ENCODE peak calls at places on chromosomes 16 and 17, in seven cellular contexts. Y is endothelial cell of umbilical vein; Q is activated CD8-positive, alpha-beta T cell treated with anti-CD3 and anti-CD28 coated beads for 36 hours; R is PC-9; P is breast epithelium; D is bronchial epithelial cell; E is RWPE1. N is an unnamed sample.

GRCh38 chr16:49019826-49020401 is 261.7 kb downstream of the CBLN1 start:
- DNase-seq in Y (no peak), Q (no peak), R (no peak), P (no peak), D (no peak), E (no peak), N (no peak)

GRCh38 chr17:74182041-74182783 is 21.3 kb upstream of the RPL38 start:
- DNase-seq in Y (no peak), Q (no peak), R (no peak), P (no peak), D (no peak), E (no peak), N (no peak)

GRCh38 chr16:1323296-1324239 is 9.9 kb upstream of the BAIAP3 start:
- DNase-seq in Y (no peak), Q (no peak), R (no peak), P (no peak), D (no peak), E (no peak), N (no peak)

GRCh38 chr17:79306688-79307323 is 232.2 kb downstream of the ENGASE start:
- DNase-seq in Y (no peak), Q (no peak), R (no peak), P (no peak), D (no peak), E (no peak), N (no peak)

GRCh38 chr16:35234679-35235078 is 1775.3 kb downstream of the TP53TG3F start:
- DNase-seq in Y (no peak), Q (no peak), R (no peak), P (no peak), D (no peak), E (no peak), N (no peak)

GRCh38 chr16:11464241-11464640 is 119.0 kb downstream of the RMI2 start:
- DNase-seq in Y (no peak), Q (no peak), R (no peak), P (no peak), D (no peak), E (no peak), N (no peak)

GRCh38 chr16:67966549-67967182 is 1.8 kb downstream of the SLC12A4 start:
- DNase-seq in Y (peak), Q (no peak), R (peak), P (no peak), D (peak), E (no peak), N (no peak)

GRCh38 chr17:82767041-82767754 is 15.3 kb downstream of the TBCD start:
- DNase-seq in Y (peak), Q (peak), R (peak), P (no peak), D (peak), E (peak), N (no peak)

GRCh38 chr16:57600048-57600835 is 28.2 kb upstream of the ADGRG1 start:
- DNase-seq in Y (peak), Q (peak), R (peak), P (peak), D (peak), E (peak), N (peak)

GRCh38 chr17:82545071-82545462 is 25.5 kb downstream of the FOXK2 start:
- DNase-seq in Y (no peak), Q (no peak), R (no peak), P (no peak), D (no peak), E (no peak), N (no peak)

GRCh38 chr17:7838291-7839075 is 4.5 kb downstream of the KDM6B start:
- DNase-seq in Y (no peak), Q (peak), R (no peak), P (no peak), D (no peak), E (no peak), N (peak)

GRCh38 chr17:48555183-48555615 is 10.3 kb upstream of the HOXB2 start:
- DNase-seq in Y (peak), Q (no peak), R (no peak), P (no peak), D (no peak), E (peak), N (no peak)

GRCh38 chr17:48131216-48131824 is 23.8 kb downstream of the SNX11 start:
- DNase-seq in Y (peak), Q (peak), R (peak), P (no peak), D (peak), E (peak), N (no peak)

GRCh38 chr17:69523252-69523861 is 108.9 kb downstream of the MAP2K6 start:
- DNase-seq in Y (peak), Q (peak), R (peak), P (no peak), D (peak), E (peak), N (no peak)

GRCh38 chr17:79781691-79782575 is 4.0 kb downstream of the CBX2 start:
- DNase-seq in Y (no peak), Q (no peak), R (no peak), P (no peak), D (no peak), E (no peak), N (no peak)

GRCh38 chr17:31825961-31826691 is 32.9 kb downstream of the COPRS start:
- DNase-seq in Y (no peak), Q (peak), R (peak), P (no peak), D (peak), E (peak), N (no peak)

GRCh38 chr17:56939869-56940484 is 20.9 kb downstream of the COIL start:
- DNase-seq in Y (peak), Q (no peak), R (peak), P (no peak), D (peak), E (peak), N (no peak)

GRCh38 chr17:82836823-82837357 is 2.9 kb downstream of the ZNF750 start:
- DNase-seq in Y (no peak), Q (no peak), R (no peak), P (no peak), D (peak), E (no peak), N (no peak)

GRCh38 chr16:49600976-49601375 is 227.4 kb downstream of the C16orf78 start:
- DNase-seq in Y (no peak), Q (no peak), R (no peak), P (no peak), D (no peak), E (no peak), N (no peak)

GRCh38 chr16:57985204-57986121 is 14.5 kb upstream of the CNGB1 start:
- DNase-seq in Y (peak), Q (no peak), R (no peak), P (no peak), D (peak), E (no peak), N (no peak)

GRCh38 chr16:53626816-53627215 is 76.8 kb downstream of the RPGRIP1L start:
- DNase-seq in Y (peak), Q (no peak), R (no peak), P (no peak), D (no peak), E (no peak), N (no peak)

GRCh38 chr17:42010898-42011516 is 6.2 kb downstream of the DNAJC7 start:
- DNase-seq in Y (peak), Q (peak), R (no peak), P (no peak), D (peak), E (peak), N (no peak)

GRCh38 chr16:85515830-85516397 is 97.2 kb upstream of the GSE1 start:
- DNase-seq in Y (no peak), Q (no peak), R (peak), P (no peak), D (no peak), E (no peak), N (no peak)

GRCh38 chr17:72273301-72274056 is 152.7 kb downstream of the SOX9 start:
- DNase-seq in Y (no peak), Q (no peak), R (peak), P (no peak), D (peak), E (peak), N (no peak)

GRCh38 chr16:88357306-88358032 is 25.3 kb upstream of the ZNF469 start:
- DNase-seq in Y (no peak), Q (no peak), R (no peak), P (no peak), D (no peak), E (no peak), N (no peak)

DNA sequence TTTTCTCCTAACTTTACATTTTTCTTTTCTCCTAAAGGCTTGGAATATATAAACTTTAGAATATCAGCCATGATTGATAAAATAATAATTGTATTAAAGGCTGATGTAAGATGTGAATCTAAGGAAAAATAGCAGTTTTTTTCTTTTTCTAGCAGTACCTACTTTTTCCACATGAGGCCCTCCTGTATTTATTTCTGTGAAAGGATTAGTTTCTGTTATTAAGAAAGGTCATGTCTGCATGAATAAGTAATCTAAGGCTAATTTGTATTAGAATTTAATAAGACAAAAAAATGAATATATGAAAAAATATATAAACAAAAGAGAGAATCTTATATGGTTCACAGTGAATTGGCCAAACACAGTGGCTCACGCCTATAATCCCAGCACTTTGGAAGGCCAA is 85.3 kb downstream of the STXBP4 start:
- DNase-seq in Y (peak), Q (no peak), R (no peak), P (no peak), D (peak), E (peak), N (no peak)
- TF ChIP-seq CTCF in Y (no peak), Q (no peak), R (peak), P (peak), D (peak), E (peak), N (no peak)

DNA sequence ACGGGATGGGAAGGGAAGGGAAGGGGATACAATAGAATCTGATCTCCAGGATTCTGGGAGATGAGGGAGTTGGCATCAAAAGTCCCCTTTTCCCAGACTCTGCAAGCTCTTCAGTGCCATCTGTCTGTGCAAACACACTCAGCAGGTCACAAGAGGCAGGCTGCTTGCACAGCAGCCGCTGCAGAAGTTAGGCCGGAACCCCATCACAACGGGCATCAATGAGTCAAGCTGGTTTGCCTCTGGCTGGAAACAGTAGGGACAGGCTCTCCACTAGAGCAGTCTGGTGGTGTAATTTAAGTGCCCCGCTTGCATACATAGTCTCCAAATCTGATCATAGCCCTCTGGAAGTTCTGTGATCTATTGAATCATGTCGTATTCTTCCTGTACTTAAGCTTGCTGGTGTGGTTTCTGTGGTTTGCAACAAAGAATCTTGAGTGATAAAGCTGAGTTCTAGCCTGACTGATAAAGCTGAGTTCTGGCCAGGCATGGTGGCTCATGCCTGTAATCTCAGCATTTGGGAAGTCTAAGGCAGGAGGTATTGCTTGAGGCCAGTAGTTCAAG is 33.7 kb upstream of the KDM8 start:
- DNase-seq in Y (peak), Q (peak), R (peak), P (no peak), D (peak), E (peak), N (peak)
- TF ChIP-seq CTCF in Y (peak), Q (no peak), R (no peak), P (no peak), D (peak), E (no peak), N (no peak)

GRCh38 chr16:56357291-56357764 is 68.0 kb downstream of the AMFR start:
- DNase-seq in Y (peak), Q (no peak), R (no peak), P (no peak), D (peak), E (peak), N (peak)

GRCh38 chr16:56355786-56356275 is 69.5 kb downstream of the AMFR start:
- DNase-seq in Y (no peak), Q (no peak), R (no peak), P (peak), D (no peak), E (no peak), N (no peak)

GRCh38 chr16:56357765-56358322 is 67.5 kb downstream of the AMFR start:
- DNase-seq in Y (no peak), Q (no peak), R (no peak), P (peak), D (no peak), E (no peak), N (no peak)

GRCh38 chr16:56355221-56355620 is 70.1 kb downstream of the AMFR start:
- DNase-seq in Y (no peak), Q (no peak), R (no peak), P (peak), D (no peak), E (no peak), N (no peak)

GRCh38 chr16:56356276-56357241 is 68.8 kb downstream of the AMFR start:
- DNase-seq in Y (peak), Q (peak), R (peak), P (peak), D (peak), E (peak), N (peak)
- TF ChIP-seq CTCF in Y (peak), Q (peak), R (peak), P (peak), D (peak), E (peak), N (peak)

GRCh38 chr17:51951737-51952136 is 206.8 kb downstream of the CA10 start:
- DNase-seq in Y (no peak), Q (no peak), R (no peak), P (no peak), D (peak), E (no peak), N (no peak)

GRCh38 chr17:51957746-51958145 is 200.8 kb downstream of the CA10 start:
- DNase-seq in Y (no peak), Q (no peak), R (no peak), P (no peak), D (no peak), E (no peak), N (no peak)

GRCh38 chr17:51955245-51955644 is 203.3 kb downstream of the CA10 start:
- DNase-seq in Y (no peak), Q (no peak), R (no peak), P (no peak), D (no peak), E (no peak), N (no peak)
- TF ChIP-seq CTCF in Y (no peak), Q (no peak), R (no peak), P (no peak), D (no peak), E (no peak), N (no peak)

DNA sequence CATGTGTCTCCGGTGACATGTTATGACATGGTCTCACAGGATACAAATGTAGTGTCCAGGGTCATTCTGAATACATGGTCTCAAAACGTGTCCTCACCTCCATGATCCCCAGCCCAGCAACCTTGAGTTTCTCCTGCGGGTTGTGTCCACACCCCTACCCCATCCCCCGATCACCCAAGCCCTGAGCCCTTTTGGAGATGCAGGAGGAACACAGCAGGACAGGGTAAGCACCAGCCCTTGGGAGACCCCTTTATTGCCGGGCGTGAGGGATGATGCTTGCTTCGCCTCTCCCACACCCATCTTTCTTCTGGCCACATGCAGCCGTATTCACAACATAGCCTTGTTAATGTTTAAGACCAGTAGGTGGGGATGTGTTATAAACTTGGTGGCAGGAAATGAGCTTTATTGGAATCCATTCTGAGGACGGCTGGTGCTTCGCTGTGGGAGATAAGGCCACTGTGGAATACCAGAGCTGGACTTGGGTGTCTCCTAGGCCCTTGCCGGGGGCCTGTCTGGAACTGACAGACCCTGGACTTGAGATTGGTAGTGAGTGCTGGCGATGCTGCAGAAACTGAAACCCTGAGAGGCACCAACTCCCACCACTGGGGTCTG is 5.5 kb downstream of the TMEM132E start:
- DNase-seq in Y (peak), Q (no peak), R (no peak), P (no peak), D (peak), E (peak), N (no peak)
- TF ChIP-seq CTCF in Y (no peak), Q (no peak), R (no peak), P (no peak), D (peak), E (no peak), N (no peak)

GRCh38 chr17:77110006-77110374 is 30.8 kb upstream of the SEC14L1 start:
- DNase-seq in Y (peak), Q (no peak), R (peak), P (no peak), D (no peak), E (no peak), N (no peak)

GRCh38 chr17:77111916-77112315 is 28.9 kb upstream of the SEC14L1 start:
- DNase-seq in Y (no peak), Q (no peak), R (no peak), P (no peak), D (no peak), E (no peak), N (no peak)

GRCh38 chr17:77106874-77107358 is 33.9 kb upstream of the SEC14L1 start:
- DNase-seq in Y (no peak), Q (peak), R (no peak), P (no peak), D (no peak), E (no peak), N (no peak)

GRCh38 chr17:77107506-77108433 is 33.0 kb upstream of the SEC14L1 start:
- DNase-seq in Y (no peak), Q (peak), R (no peak), P (no peak), D (no peak), E (no peak), N (no peak)

DNA sequence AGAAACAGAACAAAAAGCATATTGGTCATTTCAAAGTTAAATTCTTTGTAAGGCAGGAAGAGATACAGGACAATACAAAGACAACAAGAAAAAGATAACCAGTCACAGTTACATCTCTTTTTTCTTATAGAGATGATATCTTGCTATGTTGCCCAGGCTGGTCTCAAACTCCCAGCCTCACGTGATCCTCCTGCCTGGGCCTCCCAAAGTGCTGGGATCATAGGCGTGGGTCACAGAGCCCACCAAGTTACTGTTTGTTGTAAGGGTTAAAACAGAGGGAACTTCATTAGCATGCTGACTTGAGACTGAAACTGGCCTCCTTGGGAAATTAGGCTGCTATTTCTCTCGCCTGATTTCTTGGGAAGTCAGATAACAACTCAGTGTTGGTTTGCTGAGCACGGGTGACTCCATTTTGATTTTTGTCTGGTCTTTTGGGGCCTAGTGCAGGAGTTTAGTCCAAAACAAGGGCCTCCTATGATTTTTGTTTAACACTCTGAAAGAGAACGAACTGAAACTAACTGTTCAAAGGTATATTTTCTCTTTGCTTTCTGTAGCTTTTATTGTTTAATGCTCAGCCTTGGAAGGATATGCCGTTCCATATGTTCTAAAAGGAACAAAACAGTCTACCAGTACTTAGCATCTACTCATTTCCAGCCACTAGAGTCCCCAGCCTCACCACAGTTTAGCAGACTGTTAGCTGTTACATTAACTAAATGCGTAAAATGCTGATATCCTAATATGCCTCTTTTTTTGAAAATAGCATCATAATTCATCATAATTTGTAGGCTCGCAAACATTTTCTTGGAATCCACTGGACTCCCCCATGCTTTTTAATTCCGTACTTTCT is 31.4 kb upstream of the SEC14L1 start:
- DNase-seq in Y (no peak), Q (no peak), R (no peak), P (no peak), D (no peak), E (no peak), N (no peak)
- TF ChIP-seq CTCF in Y (peak), Q (no peak), R (no peak), P (no peak), D (no peak), E (no peak), N (no peak)

DNA sequence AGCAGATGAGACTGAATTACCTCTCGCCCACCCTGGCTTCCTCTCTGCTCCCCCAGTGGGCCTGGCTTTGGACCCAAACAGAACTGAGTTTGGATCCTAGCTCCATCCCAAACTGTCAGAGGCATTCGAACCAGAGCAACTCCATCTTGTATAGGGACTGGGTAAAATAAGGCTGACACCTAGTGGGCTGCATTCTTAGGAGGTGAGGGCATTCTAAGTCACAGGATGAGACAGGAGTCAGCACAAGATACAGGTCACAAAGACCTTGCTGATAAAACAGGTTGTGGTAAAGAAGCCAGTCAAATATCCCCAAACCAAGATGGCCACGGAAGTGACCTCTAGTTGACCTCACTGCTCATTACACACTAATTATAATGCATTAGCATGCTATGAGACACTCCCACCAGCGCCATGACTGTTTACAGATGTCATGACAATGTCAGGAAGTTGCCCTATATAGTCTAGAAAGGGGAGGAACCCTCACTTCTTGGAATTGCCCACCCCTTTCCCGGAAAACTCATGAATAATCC is 44.4 kb downstream of the LYRM1 start:
- DNase-seq in Y (peak), Q (peak), R (no peak), P (no peak), D (peak), E (no peak), N (no peak)
- TF ChIP-seq CTCF in Y (no peak), Q (no peak), R (no peak), P (no peak), D (no peak), E (no peak), N (no peak)

GRCh38 chr16:3150346-3151218 is 15.8 kb downstream of the ZNF213 start:
- DNase-seq in Y (peak), Q (peak), R (peak), P (peak), D (peak), E (peak), N (peak)

GRCh38 chr16:3153077-3153368 is 18.2 kb downstream of the ZNF213 start:
- DNase-seq in Y (no peak), Q (no peak), R (no peak), P (no peak), D (no peak), E (no peak), N (no peak)

GRCh38 chr16:3149630-3150345 is 15.0 kb downstream of the ZNF213 start:
- DNase-seq in Y (peak), Q (peak), R (peak), P (no peak), D (peak), E (peak), N (peak)

GRCh38 chr16:3152022-3152272 is 17.1 kb downstream of the ZNF213 start:
- DNase-seq in Y (no peak), Q (peak), R (no peak), P (no peak), D (no peak), E (no peak), N (no peak)

GRCh38 chr16:3152273-3153076 is 17.6 kb downstream of the ZNF213 start:
- DNase-seq in Y (peak), Q (peak), R (peak), P (peak), D (peak), E (peak), N (peak)
- TF ChIP-seq CTCF in Y (peak), Q (no peak), R (peak), P (no peak), D (peak), E (peak), N (peak)